ENCODE peak calls at places on chromosome X, in five cellular contexts. One of them, this sample, is unnamed.

GRCh38 chrX:88136328-88136727 is 610.7 kb upstream of the CPXCR1 start:
- DNase-seq in heart right ventricle: no peak
- DNase-seq in K562: no peak
- DNase-seq in HFFc6: no peak
- DNase-seq in GM13977: no peak
- DNase-seq in this sample: no peak

GRCh38 chrX:113644426-113644825 is 803.8 kb upstream of the AMOT start:
- DNase-seq in K562: no peak
- DNase-seq in heart right ventricle: no peak
- DNase-seq in GM13977: no peak
- DNase-seq in HFFc6: no peak
- DNase-seq in this sample: peak; percentile 28

GRCh38 chrX:14946721-14947120 is 73.5 kb downstream of the MOSPD2 start:
- DNase-seq in GM13977: no peak
- DNase-seq in heart right ventricle: no peak
- DNase-seq in K562: no peak
- DNase-seq in HFFc6: no peak
- DNase-seq in this sample: no peak

GRCh38 chrX:114344756-114345155 is 239.1 kb upstream of the HTR2C start:
- DNase-seq in heart right ventricle: no peak
- DNase-seq in HFFc6: peak; percentile 15
- DNase-seq in GM13977: peak; percentile 12
- DNase-seq in K562: peak; percentile 24
- DNase-seq in this sample: peak; percentile 61

GRCh38 chrX:13376857-13377441 is 57.1 kb upstream of the ATXN3L start:
- DNase-seq in HFFc6: peak; percentile 81
- DNase-seq in K562: no peak
- DNase-seq in GM13977: peak; percentile 37
- DNase-seq in heart right ventricle: peak; percentile 28
- DNase-seq in this sample: peak; percentile 97

GRCh38 chrX:135345328-135345645 is 36.0 kb downstream of the ETDC start:
- DNase-seq in GM13977: no peak
- DNase-seq in heart right ventricle: peak; percentile 50
- DNase-seq in K562: no peak
- DNase-seq in HFFc6: peak; percentile 58
- DNase-seq in this sample: peak; percentile 69

GRCh38 chrX:63747331-63747730 is 37.7 kb downstream of the ARHGEF9 start:
- DNase-seq in K562: no peak
- DNase-seq in HFFc6: peak; percentile 18
- DNase-seq in heart right ventricle: no peak
- DNase-seq in GM13977: no peak
- DNase-seq in this sample: peak; percentile 71

GRCh38 chrX:48892896-48893295 is 4.7 kb downstream of the TIMM17B start:
- DNase-seq in K562: no peak
- DNase-seq in heart right ventricle: no peak
- DNase-seq in HFFc6: no peak
- DNase-seq in GM13977: no peak
- DNase-seq in this sample: no peak

GRCh38 chrX:41922125-41922521 is 1.2 kb downstream of the CASK start:
- DNase-seq in K562: no peak
- DNase-seq in GM13977: no peak
- DNase-seq in HFFc6: peak; percentile 10
- DNase-seq in heart right ventricle: no peak
- DNase-seq in this sample: peak; percentile 33

GRCh38 chrX:16743604-16744325 is 24.4 kb downstream of the SYAP1 start:
- DNase-seq in K562: no peak
- DNase-seq in heart right ventricle: no peak
- DNase-seq in GM13977: no peak
- DNase-seq in HFFc6: peak; percentile 80
- DNase-seq in this sample: peak; percentile 47

GRCh38 chrX:134632386-134632785 is 25.9 kb downstream of the PLAC1 start:
- DNase-seq in heart right ventricle: no peak
- DNase-seq in K562: no peak
- DNase-seq in GM13977: no peak
- DNase-seq in HFFc6: no peak
- DNase-seq in this sample: no peak

GRCh38 chrX:13906103-13906502 is 89.2 kb upstream of the GPM6B start:
- DNase-seq in K562: no peak
- DNase-seq in GM13977: no peak
- DNase-seq in HFFc6: no peak
- DNase-seq in heart right ventricle: no peak
- DNase-seq in this sample: peak; percentile 21

GRCh38 chrX:123422875-123423274 is 238.8 kb downstream of the GRIA3 start:
- DNase-seq in GM13977: peak; percentile 4
- DNase-seq in heart right ventricle: peak; percentile 4
- DNase-seq in HFFc6: peak; percentile 30
- DNase-seq in K562: peak; percentile 6
- DNase-seq in this sample: peak; percentile 39

GRCh38 chrX:49921109-49921508 is 1.3 kb upstream of the CLCN5 start:
- DNase-seq in heart right ventricle: no peak
- DNase-seq in GM13977: no peak
- DNase-seq in HFFc6: no peak
- DNase-seq in K562: peak; percentile 18
- DNase-seq in this sample: no peak

GRCh38 chrX:49922291-49923241 is at the start of gene CLCN5:
- DNase-seq in HFFc6: peak; percentile 92
- DNase-seq in heart right ventricle: peak; percentile 93
- DNase-seq in GM13977: peak; percentile 90
- DNase-seq in K562: peak; percentile 86
- DNase-seq in this sample: peak; percentile 97

GRCh38 chrX:49915352-49916222 is 6.8 kb upstream of the CLCN5 start:
- DNase-seq in K562: peak; percentile 47
- DNase-seq in heart right ventricle: peak; percentile 20
- DNase-seq in GM13977: peak; percentile 54
- DNase-seq in HFFc6: peak; percentile 36
- DNase-seq in this sample: peak; percentile 65

GRCh38 chrX:49919617-49920016 is 2.8 kb upstream of the CLCN5 start:
- DNase-seq in heart right ventricle: peak; percentile 29
- DNase-seq in HFFc6: peak; percentile 16
- DNase-seq in K562: peak; percentile 57
- DNase-seq in GM13977: peak; percentile 39
- DNase-seq in this sample: peak; percentile 88
- TF ChIP-seq CTCF in heart right ventricle: peak; percentile 72
- TF ChIP-seq CTCF in HFFc6: peak; percentile 86
- TF ChIP-seq CTCF in K562: peak; percentile 68
- TF ChIP-seq CTCF in GM13977: peak; percentile 82
- TF ChIP-seq CTCF in this sample: peak; percentile 76

GRCh38 chrX:153763989-153764755 is at the start of gene PLXNB3:
- DNase-seq in heart right ventricle: peak; percentile 62
- DNase-seq in HFFc6: peak; percentile 72
- DNase-seq in K562: peak; percentile 49
- DNase-seq in GM13977: peak; percentile 81
- DNase-seq in this sample: peak; percentile 74
- TF ChIP-seq CTCF in heart right ventricle: peak; percentile 75
- TF ChIP-seq CTCF in HFFc6: peak; percentile 90
- TF ChIP-seq CTCF in K562: peak; percentile 70
- TF ChIP-seq CTCF in GM13977: peak; percentile 92
- TF ChIP-seq CTCF in this sample: peak; percentile 85

DNA sequence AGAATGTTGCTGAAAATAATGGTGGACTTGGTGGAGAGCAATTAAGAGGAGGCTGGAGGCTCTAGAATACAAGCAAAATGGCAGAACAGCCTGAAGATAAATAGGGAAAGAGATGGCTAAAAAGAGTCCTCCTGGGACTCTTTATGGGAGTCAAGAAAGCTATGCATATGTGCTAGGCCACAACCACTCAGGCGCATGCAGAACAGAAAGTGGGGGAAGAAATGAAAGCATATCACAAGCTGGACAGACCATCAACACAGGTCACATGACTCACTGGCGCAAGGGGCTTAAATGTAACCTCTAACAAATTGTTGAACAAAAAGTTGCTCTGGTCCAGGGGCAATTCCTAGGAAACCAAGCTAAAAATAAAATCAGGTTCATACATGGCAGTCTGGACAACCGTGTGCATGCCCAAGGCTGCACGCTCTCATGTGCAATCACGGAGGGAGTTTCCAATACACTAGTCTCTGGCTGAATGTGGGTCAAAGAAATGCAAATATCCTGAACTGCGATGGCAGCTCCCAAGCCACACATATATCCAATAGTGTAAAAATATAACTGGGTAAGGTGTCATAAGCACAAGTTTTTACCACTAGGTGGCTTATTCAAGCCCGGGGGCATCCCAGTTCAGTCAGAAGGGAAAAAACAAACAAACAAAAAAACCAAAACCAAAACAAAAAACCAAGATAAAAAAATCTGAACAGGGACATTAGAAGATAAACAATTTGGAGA is 45.4 kb downstream of the ZNF711 start:
- DNase-seq in K562: peak; percentile 8
- DNase-seq in HFFc6: no peak
- DNase-seq in GM13977: no peak
- DNase-seq in heart right ventricle: no peak
- DNase-seq in this sample: no peak
- TF ChIP-seq CTCF in K562: no peak
- TF ChIP-seq CTCF in HFFc6: peak; percentile 8
- TF ChIP-seq CTCF in GM13977: no peak
- TF ChIP-seq CTCF in heart right ventricle: no peak
- TF ChIP-seq CTCF in this sample: no peak

DNA sequence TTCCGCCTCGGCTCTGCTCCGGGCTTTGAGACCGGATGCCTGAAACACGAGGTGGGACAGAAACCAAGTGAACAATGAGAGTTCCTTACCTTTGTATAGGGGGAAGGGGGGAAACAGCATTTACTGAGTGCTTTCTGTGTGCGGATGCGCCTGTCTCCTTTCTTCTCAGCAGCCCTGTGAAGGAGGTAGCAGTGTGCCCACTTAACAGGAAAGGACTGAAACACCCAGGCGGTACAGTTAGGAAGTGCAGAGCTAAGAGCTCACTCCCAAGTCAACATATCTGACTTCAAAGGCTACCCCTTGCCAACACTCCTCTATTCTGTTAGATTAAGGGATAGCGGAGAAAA is 43.1 kb upstream of the TMSB15B start:
- DNase-seq in HFFc6: peak; percentile 25
- DNase-seq in GM13977: no peak
- DNase-seq in heart right ventricle: no peak
- DNase-seq in K562: no peak
- DNase-seq in this sample: peak; percentile 59
- TF ChIP-seq CTCF in HFFc6: peak; percentile 57
- TF ChIP-seq CTCF in GM13977: no peak
- TF ChIP-seq CTCF in heart right ventricle: no peak
- TF ChIP-seq CTCF in K562: no peak
- TF ChIP-seq CTCF in this sample: peak; percentile 42

GRCh38 chrX:39338583-39338982 is 537.3 kb downstream of the MID1IP1 start:
- DNase-seq in heart right ventricle: no peak
- DNase-seq in K562: no peak
- DNase-seq in HFFc6: no peak
- DNase-seq in GM13977: no peak
- DNase-seq in this sample: no peak
- TF ChIP-seq CTCF in heart right ventricle: no peak
- TF ChIP-seq CTCF in K562: no peak
- TF ChIP-seq CTCF in HFFc6: no peak
- TF ChIP-seq CTCF in GM13977: no peak
- TF ChIP-seq CTCF in this sample: no peak

GRCh38 chrX:55787727-55788126 is 70.2 kb downstream of the RRAGB start:
- DNase-seq in GM13977: no peak
- DNase-seq in K562: no peak
- DNase-seq in HFFc6: no peak
- DNase-seq in heart right ventricle: no peak
- DNase-seq in this sample: no peak

GRCh38 chrX:55783723-55784122 is 66.2 kb downstream of the RRAGB start:
- DNase-seq in heart right ventricle: no peak
- DNase-seq in K562: no peak
- DNase-seq in GM13977: no peak
- DNase-seq in HFFc6: peak; percentile 8
- DNase-seq in this sample: peak; percentile 6

DNA sequence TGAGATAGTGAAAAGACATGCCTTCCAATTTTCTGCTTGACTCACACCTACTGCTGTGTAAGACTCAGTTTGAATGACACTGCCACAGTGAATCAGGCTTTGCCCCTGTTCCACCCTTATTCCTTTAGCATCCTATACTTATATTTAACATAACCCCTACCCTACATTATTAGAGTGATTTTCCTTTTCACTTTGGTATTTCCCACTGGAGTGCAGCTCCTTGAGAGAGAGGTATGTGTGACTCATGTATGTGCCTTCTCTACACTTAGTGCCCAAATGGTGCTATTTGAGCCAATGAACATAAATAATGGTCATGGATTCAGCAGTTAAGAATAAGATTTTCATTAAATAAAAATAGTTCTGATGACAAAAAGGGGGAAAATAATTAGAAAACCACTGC is 69.5 kb downstream of the RRAGB start:
- DNase-seq in HFFc6: no peak
- DNase-seq in heart right ventricle: no peak
- DNase-seq in K562: no peak
- DNase-seq in GM13977: no peak
- DNase-seq in this sample: no peak
- TF ChIP-seq CTCF in HFFc6: no peak
- TF ChIP-seq CTCF in heart right ventricle: no peak
- TF ChIP-seq CTCF in K562: no peak
- TF ChIP-seq CTCF in GM13977: no peak
- TF ChIP-seq CTCF in this sample: no peak

DNA sequence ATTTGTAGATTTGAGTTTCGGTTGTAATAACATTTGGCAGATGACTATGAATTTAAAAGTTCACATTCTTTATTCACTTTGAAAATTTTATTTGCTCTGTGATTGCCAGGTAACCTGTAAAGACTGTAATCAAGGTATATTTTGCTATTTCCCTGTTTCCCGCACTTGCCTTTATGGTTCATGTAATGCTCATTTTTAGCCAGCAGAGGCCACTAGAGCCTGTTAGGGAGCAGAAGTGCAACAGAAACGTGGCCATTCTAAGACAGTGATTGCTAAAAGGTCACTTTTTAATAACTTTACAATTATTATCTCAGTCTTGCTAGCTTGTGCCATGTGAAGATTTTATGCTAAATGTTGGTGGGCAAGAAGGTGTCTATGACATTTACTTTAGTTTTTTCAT is 12.4 kb downstream of the YIPF6 start:
- DNase-seq in GM13977: peak; percentile 63
- DNase-seq in K562: peak; percentile 29
- DNase-seq in heart right ventricle: peak; percentile 26
- DNase-seq in HFFc6: no peak
- DNase-seq in this sample: peak; percentile 54
- TF ChIP-seq CTCF in GM13977: peak; percentile 82
- TF ChIP-seq CTCF in K562: peak; percentile 70
- TF ChIP-seq CTCF in heart right ventricle: peak; percentile 72
- TF ChIP-seq CTCF in HFFc6: peak; percentile 82
- TF ChIP-seq CTCF in this sample: peak; percentile 70

DNA sequence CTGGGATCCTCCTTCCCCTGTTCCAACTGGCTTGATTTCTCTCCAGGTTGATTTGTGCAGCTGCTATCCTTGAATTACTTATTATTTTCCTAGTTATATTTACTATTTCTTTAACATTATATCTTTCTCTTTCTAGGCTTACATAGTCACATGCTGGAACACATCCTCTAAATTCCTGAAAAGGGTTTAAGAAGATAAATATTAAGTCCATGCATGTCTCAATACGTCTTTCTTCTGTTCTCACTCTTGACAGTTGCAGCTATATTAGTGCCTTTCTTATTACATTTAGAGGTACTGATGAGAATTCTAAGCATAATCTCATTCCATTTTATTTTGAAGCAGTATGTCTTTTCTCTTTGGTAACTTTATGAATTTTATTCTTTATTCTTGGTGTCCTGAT is 82.1 kb downstream of the SUPT20HL2 start:
- DNase-seq in K562: no peak
- DNase-seq in HFFc6: no peak
- DNase-seq in GM13977: no peak
- DNase-seq in heart right ventricle: no peak
- DNase-seq in this sample: no peak
- TF ChIP-seq CTCF in K562: no peak
- TF ChIP-seq CTCF in HFFc6: no peak
- TF ChIP-seq CTCF in GM13977: no peak
- TF ChIP-seq CTCF in heart right ventricle: no peak
- TF ChIP-seq CTCF in this sample: no peak

GRCh38 chrX:153495362-153495751 is 577 bp downstream of the BGN start:
- DNase-seq in K562: no peak
- DNase-seq in HFFc6: peak; percentile 46
- DNase-seq in heart right ventricle: no peak
- DNase-seq in GM13977: no peak
- DNase-seq in this sample: peak; percentile 64
- TF ChIP-seq CTCF in K562: no peak
- TF ChIP-seq CTCF in HFFc6: peak; percentile 4
- TF ChIP-seq CTCF in heart right ventricle: no peak
- TF ChIP-seq CTCF in GM13977: no peak
- TF ChIP-seq CTCF in this sample: no peak

This sample was measured in cardiac fibroblast.